ENCODE peak calls at places on chromosomes 12 and 14, in four cellular contexts. J, O, F and G are unnamed samples.

GRCh38 chr14:72513994-72514659 is 379.8 kb downstream of the DPF3 start:
- DNase-seq in F (peak; percentile 50), O (peak; percentile 73), J (peak; percentile 43), G (no peak)

GRCh38 chr14:103549361-103550311 is 12.8 kb downstream of the BAG5 start:
- DNase-seq in J (no peak), O (no peak), F (no peak), G (no peak)

GRCh38 chr14:106848330-106849121 is 1322.1 kb downstream of the TMEM121 start:
- DNase-seq in J (no peak), F (no peak), O (no peak), G (no peak)

GRCh38 chr12:88243886-88244491 is 101.9 kb downstream of the TMTC3 start:
- DNase-seq in J (no peak), F (no peak), O (no peak), G (no peak)

GRCh38 chr12:66964629-66965028 is 285.8 kb upstream of the GRIP1 start:
- DNase-seq in J (no peak), F (no peak), O (no peak), G (no peak)

GRCh38 chr14:80978403-80978802 is 23.0 kb downstream of the TSHR start:
- DNase-seq in O (no peak), J (no peak), F (no peak), G (no peak)

GRCh38 chr12:47102845-47103666 is 23.3 kb upstream of the AMIGO2 start:
- DNase-seq in J (no peak), F (no peak), O (peak; percentile 95), G (no peak)

GRCh38 chr12:106945261-106945851 is 10.4 kb upstream of the TMEM263 start:
- DNase-seq in O (no peak), J (no peak), F (no peak), G (no peak)

GRCh38 chr12:113895176-113895575 is 70.9 kb downstream of the RBM19 start:
- DNase-seq in F (no peak), O (no peak), J (no peak), G (no peak)

GRCh38 chr14:68561531-68562007 is 231.3 kb downstream of the ZFP36L1 start:
- DNase-seq in J (no peak), O (no peak), F (no peak), G (no peak)

GRCh38 chr14:68564826-68565760 is 227.8 kb downstream of the ZFP36L1 start:
- DNase-seq in O (no peak), F (no peak), J (no peak), G (no peak)

GRCh38 chr14:68563256-68564131 is 229.4 kb downstream of the ZFP36L1 start:
- DNase-seq in O (peak; percentile 35), F (no peak), J (no peak), G (no peak)

GRCh38 chr14:68564236-68564825 is 228.5 kb downstream of the ZFP36L1 start:
- DNase-seq in F (no peak), O (no peak), J (no peak), G (no peak)

DNA sequence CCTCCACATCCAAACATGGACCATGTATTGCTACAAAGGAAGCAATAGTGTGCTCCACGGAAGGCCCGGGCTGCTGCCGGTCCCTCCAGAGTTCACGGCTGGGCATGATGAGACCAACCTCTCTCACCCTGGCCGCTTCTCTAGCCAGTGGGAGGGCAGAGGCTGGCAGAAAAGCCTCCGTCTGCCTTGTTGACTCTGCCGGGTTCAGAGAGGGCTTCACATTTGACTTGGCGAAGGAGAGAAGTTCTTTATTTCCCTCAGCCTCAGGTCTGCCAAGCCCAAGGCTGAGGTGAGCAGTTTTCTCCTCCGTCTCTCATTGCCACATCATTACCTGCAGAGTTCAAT is 230.0 kb downstream of the ZFP36L1 start:
- DNase-seq in J (no peak), F (no peak), O (no peak), G (no peak)
- H2BK120ac ChIP-seq in J (no peak overlapping the region), F (no peak overlapping the region), O (peak overlapping the region; percentile 48), G (no peak overlapping the region)

GRCh38 chr12:109458771-109459208 is 18.3 kb downstream of the KCTD10 start:
- DNase-seq in F (no peak), O (peak; percentile 74), J (peak; percentile 80), G (peak; percentile 35)

GRCh38 chr12:109461049-109461845 is 15.9 kb downstream of the KCTD10 start:
- DNase-seq in F (no peak), O (peak; percentile 62), J (no peak), G (no peak)

GRCh38 chr12:109461846-109462766 is 15.0 kb downstream of the KCTD10 start:
- DNase-seq in J (no peak), O (peak; percentile 95), F (no peak), G (no peak)

GRCh38 chr12:109459247-109459646 is 17.9 kb downstream of the KCTD10 start:
- DNase-seq in J (no peak), O (peak; percentile 89), F (no peak), G (no peak)

DNA sequence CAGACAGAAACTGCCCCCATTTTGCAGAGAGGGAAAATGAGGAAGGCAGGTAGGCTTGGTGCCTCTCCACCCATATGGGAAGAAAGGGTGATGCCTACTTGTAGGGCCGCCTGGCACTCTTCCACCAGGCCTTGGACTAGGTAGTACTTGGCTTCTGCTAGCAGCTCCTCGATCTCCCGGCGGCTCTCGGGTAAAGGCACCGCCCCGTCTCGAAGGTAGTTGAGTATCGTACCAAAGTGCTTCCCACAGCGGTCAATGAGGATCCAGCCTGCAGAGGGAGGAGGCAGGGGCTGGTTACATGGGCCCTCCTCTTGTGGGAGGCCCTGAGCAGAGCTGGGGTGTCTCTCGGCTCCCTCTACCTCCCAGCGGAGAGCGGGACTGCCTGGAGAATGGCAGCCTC is 16.6 kb downstream of the KCTD10 start:
- DNase-seq in J (no peak), F (no peak), O (no peak), G (no peak)
- H2BK120ac ChIP-seq in J (no peak overlapping the region), F (no peak overlapping the region), O (peak overlapping the region; percentile 93), G (no peak overlapping the region)

GRCh38 chr12:108837680-108838079 is 19.7 kb downstream of the SSH1 start:
- DNase-seq in F (no peak), O (no peak), J (no peak), G (no peak)
- H2BK120ac ChIP-seq in F (no peak overlapping the region), O (peak overlapping the region; percentile 99), J (no peak overlapping the region), G (no peak overlapping the region)

DNA sequence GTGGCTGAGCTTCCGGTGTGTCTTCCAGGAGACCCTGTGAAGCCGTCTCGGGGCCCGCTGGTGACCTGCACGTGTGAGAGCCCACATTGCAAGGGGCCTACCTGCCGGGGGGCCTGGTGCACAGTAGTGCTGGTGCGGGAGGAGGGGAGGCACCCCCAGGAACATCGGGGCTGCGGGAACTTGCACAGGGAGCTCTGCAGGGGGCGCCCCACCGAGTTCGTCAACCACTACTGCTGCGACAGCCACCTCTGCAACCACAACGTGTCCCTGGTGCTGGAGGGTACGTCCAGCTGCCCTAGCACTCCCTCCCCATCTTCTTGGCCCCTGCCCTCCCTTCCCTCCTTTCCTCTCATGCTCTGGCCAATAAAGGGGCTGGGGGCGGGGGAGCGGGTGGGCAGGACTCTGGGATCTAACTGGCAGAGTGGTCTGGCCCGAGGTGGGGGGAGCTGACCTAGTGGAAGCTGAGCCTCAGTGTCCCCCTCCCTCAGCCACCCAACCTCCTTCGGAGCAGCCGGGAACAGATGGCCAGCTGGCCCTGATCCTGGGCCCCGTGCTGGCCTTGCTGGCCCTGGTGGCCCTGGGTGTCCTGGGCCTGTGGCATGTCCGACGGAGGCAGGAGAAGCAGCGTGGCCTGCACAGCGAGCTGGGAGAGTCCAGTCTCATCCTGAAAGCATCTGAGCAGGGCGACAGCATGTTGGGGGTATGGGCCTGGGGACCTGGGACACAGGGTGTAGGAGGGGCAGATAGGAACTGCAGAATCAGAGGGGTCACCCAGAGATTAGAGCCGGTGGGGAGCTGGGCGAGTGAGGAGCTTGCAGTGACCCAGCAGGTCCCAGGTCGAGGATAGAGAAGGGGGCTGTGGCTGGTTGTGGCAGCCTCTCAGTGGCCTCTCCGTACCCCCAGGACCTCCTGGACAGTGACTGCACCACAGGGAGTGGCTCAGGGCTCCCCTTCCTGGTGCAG is 6.0 kb downstream of the ACVRL1 start:
- DNase-seq in J (peak; percentile 74), F (peak; percentile 81), O (no peak), G (no peak)
- H2BK120ac ChIP-seq in J (no peak overlapping the region), F (no peak overlapping the region), O (peak overlapping the region; percentile 88), G (peak overlapping the region; percentile 52)

DNA sequence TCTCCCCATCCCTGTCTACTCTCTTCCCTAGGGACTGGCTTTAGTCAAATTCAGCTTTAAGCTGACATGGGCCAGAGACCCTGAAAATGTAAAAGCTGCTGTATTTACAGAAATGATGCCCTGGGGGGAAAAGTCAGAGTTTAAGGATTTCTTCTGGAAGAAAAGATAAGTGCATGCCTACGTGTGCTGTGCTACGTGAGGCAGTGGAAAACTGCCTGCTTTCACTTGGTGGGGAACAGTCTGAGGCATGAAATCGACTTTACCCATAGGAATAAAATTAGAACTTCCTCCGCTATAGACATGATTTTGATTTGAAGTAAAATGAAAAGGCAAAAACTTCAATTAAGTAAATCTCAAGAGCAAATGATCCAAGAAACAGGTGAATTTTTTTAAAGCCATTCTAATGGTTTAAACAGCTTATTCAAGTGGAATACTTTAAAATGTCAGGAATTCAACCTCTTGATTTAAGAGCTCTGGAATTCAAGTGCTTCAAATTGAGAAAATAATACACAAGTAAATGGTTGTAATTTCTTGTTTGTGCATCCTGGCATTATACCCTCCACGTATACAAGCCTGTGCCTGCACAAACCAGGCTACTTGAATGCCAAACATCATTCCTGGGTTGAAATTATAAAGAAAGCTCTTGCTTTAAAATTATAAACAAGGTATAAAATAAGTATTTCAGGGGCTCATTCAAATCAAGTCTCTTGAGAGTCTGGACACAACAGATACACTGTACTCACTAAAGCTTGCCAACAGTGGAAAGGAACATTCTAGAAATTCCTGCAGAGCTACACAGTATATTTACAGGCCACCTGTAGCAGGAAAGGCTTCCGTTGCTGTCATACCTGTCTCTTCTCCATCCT is 168.4 kb downstream of the FOXN3 start:
- DNase-seq in F (no peak), J (no peak), O (no peak), G (no peak)
- H2BK120ac ChIP-seq in F (no peak overlapping the region), J (no peak overlapping the region), O (no peak overlapping the region), G (no peak overlapping the region)

DNA sequence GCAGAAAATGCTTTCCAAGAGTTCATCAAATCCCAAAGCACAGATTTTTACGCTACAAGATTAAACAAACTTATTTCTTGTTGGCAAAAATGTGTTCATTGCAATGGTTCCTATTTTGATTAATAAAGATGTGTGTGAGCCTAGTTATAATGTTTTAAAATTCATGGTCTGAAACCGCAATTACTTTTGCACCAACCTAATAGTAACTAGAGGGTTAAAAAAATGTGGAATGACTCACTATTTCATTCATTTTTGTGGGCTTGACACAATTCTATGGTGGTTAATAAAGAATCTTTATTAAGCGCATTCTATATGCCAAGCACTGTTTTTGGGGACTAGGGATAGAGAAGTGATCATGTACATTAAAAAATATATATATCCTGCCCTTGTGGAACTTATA is 38.6 kb upstream of the METAP2 start:
- DNase-seq in J (no peak), O (no peak), F (no peak), G (no peak)
- H2BK120ac ChIP-seq in J (no peak overlapping the region), O (no peak overlapping the region), F (no peak overlapping the region), G (no peak overlapping the region)

GRCh38 chr14:92539419-92539818 is 25.8 kb downstream of the RIN3 start:
- DNase-seq in J (no peak), F (no peak), O (peak; percentile 19), G (no peak)
- H2BK120ac ChIP-seq in J (no peak overlapping the region), F (no peak overlapping the region), O (peak overlapping the region; percentile 89), G (no peak overlapping the region)

DNA sequence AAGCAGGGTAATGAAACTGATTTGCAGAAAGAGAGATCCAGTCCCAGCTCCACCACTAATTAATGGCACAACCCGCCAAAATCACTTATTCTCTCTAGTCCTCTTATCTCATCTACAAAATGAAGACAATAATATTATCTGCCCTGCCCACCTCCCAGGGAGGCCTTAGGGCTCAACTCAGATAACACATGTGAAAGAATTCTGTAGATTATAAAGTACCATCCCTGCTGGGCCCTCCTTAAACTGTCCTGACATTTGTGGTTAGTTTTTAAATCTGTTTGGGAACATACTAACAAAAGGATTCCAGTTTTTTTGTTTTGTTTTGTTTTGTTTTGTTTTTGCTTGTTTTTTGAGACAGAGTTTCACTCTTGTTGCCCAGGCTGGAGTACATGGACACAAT is 7.3 kb downstream of the POMT2 start:
- DNase-seq in J (no peak), F (no peak), O (no peak), G (no peak)
- H2BK120ac ChIP-seq in J (no peak overlapping the region), F (no peak overlapping the region), O (peak overlapping the region; percentile 86), G (no peak overlapping the region)

GRCh38 chr14:70811065-70811464 is 1.8 kb upstream of the MAP3K9 start:
- DNase-seq in O (peak; percentile 8), F (no peak), J (no peak), G (no peak)
- H2BK120ac ChIP-seq in O (no peak overlapping the region), F (no peak overlapping the region), J (no peak overlapping the region), G (no peak overlapping the region)